ENCODE peak calls at places on chromosome X, in four cellular contexts. S, T, U and B are unnamed samples.

GRCh38 chrX:153927936-153928760 is 2.1 kb upstream of the ARHGAP4 start:
- DNase-seq in S (peak), T (peak), U (peak), B (peak)

GRCh38 chrX:42619068-42619467 is 158.9 kb downstream of the PPP1R2C start:
- DNase-seq in S (no peak), T (no peak), U (no peak), B (no peak)

GRCh38 chrX:39819921-39820849 is 277.6 kb downstream of the BCOR start:
- DNase-seq in S (peak), T (peak), U (no peak), B (no peak)

GRCh38 chrX:13398073-13398823 is 78.4 kb upstream of the ATXN3L start:
- DNase-seq in S (no peak), T (peak), U (no peak), B (peak)

GRCh38 chrX:118823263-118824172 is at the start of gene ZCCHC12:
- DNase-seq in S (no peak), T (peak), U (peak), B (peak)

GRCh38 chrX:94045724-94046123 is 371.7 kb downstream of the FAM133A start:
- DNase-seq in S (no peak), T (no peak), U (no peak), B (no peak)

GRCh38 chrX:12315526-12315925 is 177.3 kb downstream of the FRMPD4 start:
- DNase-seq in S (no peak), T (no peak), U (no peak), B (no peak)

GRCh38 chrX:39766085-39766726 is 331.6 kb downstream of the BCOR start:
- DNase-seq in S (no peak), T (no peak), U (no peak), B (no peak)

GRCh38 chrX:112087545-112087944 is 5.0 kb upstream of the TRPC5 start:
- DNase-seq in S (no peak), T (no peak), U (no peak), B (no peak)

GRCh38 chrX:95382799-95383198 is 1301.8 kb upstream of the DIAPH2 start:
- DNase-seq in S (no peak), T (no peak), U (peak), B (no peak)

GRCh38 chrX:4225086-4225485 is 511.6 kb upstream of the PRKX start:
- DNase-seq in S (no peak), T (no peak), U (no peak), B (no peak)

GRCh38 chrX:153687121-153688039 is at the start of gene SLC6A8:
- DNase-seq in S (peak), T (peak), U (peak), B (peak)

GRCh38 chrX:2383735-2384134 is 117.0 kb downstream of the DHRSX start:
- DNase-seq in S (no peak), T (no peak), U (no peak), B (no peak)

GRCh38 chrX:143788265-143788664 is 67.7 kb upstream of the SPANXN2 start:
- DNase-seq in S (no peak), T (no peak), U (no peak), B (peak)

GRCh38 chrX:152989292-152989658 is 4.6 kb downstream of the PNMA5 start:
- DNase-seq in S (no peak), T (no peak), U (no peak), B (no peak)

GRCh38 chrX:350534-351321 is 32.1 kb upstream of the GTPBP6 start:
- DNase-seq in S (no peak), T (peak), U (no peak), B (no peak)

GRCh38 chrX:52410439-52411394 is 41.9 kb downstream of the XAGE2 start:
- DNase-seq in S (no peak), T (no peak), U (no peak), B (no peak)

GRCh38 chrX:155068165-155068564 is 2.8 kb downstream of the CMC4 start:
- DNase-seq in S (no peak), T (no peak), U (no peak), B (peak)

GRCh38 chrX:56795309-56795868 is 66.3 kb downstream of the NBDY start:
- DNase-seq in S (no peak), T (no peak), U (no peak), B (no peak)

GRCh38 chrX:71056857-71057256 is 11.3 kb downstream of the SNX12 start:
- DNase-seq in S (no peak), T (no peak), U (no peak), B (no peak)

GRCh38 chrX:56986138-56986537 is 9.2 kb downstream of the SPIN3 start:
- DNase-seq in S (no peak), T (no peak), U (no peak), B (no peak)

GRCh38 chrX:141989134-141989533 is 85.4 kb downstream of the MAGEC1 start:
- DNase-seq in S (no peak), T (no peak), U (no peak), B (no peak)